ENCODE peak calls at places on chromosomes 13 and 19, in five cellular contexts. One of them, this sample, is unnamed.

GRCh38 chr19:12766051-12766521 is 9.3 kb downstream of the HOOK2 start:
- DNase-seq in mesothelial cell of epicardium: peak
- DNase-seq in NB4: peak
- DNase-seq in left colon: peak
- DNase-seq in stimulated activated CD4-positive, alpha-beta T cell treated with anti-CD3 and anti-CD28 coated beads, Interleukin-15, amount 100 ng/mL, for 1 hour: no peak
- DNase-seq in this sample: peak

GRCh38 chr13:106534844-106535551 is 464 bp downstream of the EFNB2 start:
- DNase-seq in mesothelial cell of epicardium: peak
- DNase-seq in NB4: no peak
- DNase-seq in left colon: peak
- DNase-seq in stimulated activated CD4-positive, alpha-beta T cell treated with anti-CD3 and anti-CD28 coated beads, Interleukin-15, amount 100 ng/mL, for 1 hour: no peak
- DNase-seq in this sample: peak

GRCh38 chr13:112735791-112736190 is 46.0 kb downstream of the ATP11A start:
- DNase-seq in mesothelial cell of epicardium: no peak
- DNase-seq in NB4: no peak
- DNase-seq in stimulated activated CD4-positive, alpha-beta T cell treated with anti-CD3 and anti-CD28 coated beads, Interleukin-15, amount 100 ng/mL, for 1 hour: no peak
- DNase-seq in left colon: no peak
- DNase-seq in this sample: no peak

GRCh38 chr19:14325134-14325533 is 56.1 kb upstream of the ADGRE5 start:
- DNase-seq in stimulated activated CD4-positive, alpha-beta T cell treated with anti-CD3 and anti-CD28 coated beads, Interleukin-15, amount 100 ng/mL, for 1 hour: no peak
- DNase-seq in left colon: no peak
- DNase-seq in NB4: no peak
- DNase-seq in mesothelial cell of epicardium: no peak
- DNase-seq in this sample: no peak

GRCh38 chr13:50593228-50593627 is 250.3 kb downstream of the DLEU7 start:
- DNase-seq in mesothelial cell of epicardium: no peak
- DNase-seq in left colon: no peak
- DNase-seq in NB4: no peak
- DNase-seq in stimulated activated CD4-positive, alpha-beta T cell treated with anti-CD3 and anti-CD28 coated beads, Interleukin-15, amount 100 ng/mL, for 1 hour: no peak
- DNase-seq in this sample: no peak

GRCh38 chr13:101451641-101452040 is 834 bp upstream of the ITGBL1 start:
- DNase-seq in mesothelial cell of epicardium: no peak
- DNase-seq in stimulated activated CD4-positive, alpha-beta T cell treated with anti-CD3 and anti-CD28 coated beads, Interleukin-15, amount 100 ng/mL, for 1 hour: no peak
- DNase-seq in NB4: no peak
- DNase-seq in left colon: no peak
- DNase-seq in this sample: no peak

GRCh38 chr19:39448271-39448670 is 2.9 kb downstream of the SUPT5H start:
- DNase-seq in mesothelial cell of epicardium: no peak
- DNase-seq in stimulated activated CD4-positive, alpha-beta T cell treated with anti-CD3 and anti-CD28 coated beads, Interleukin-15, amount 100 ng/mL, for 1 hour: no peak
- DNase-seq in NB4: peak
- DNase-seq in left colon: no peak
- DNase-seq in this sample: no peak

GRCh38 chr19:2800506-2800905 is 15.2 kb downstream of the THOP1 start:
- DNase-seq in left colon: no peak
- DNase-seq in NB4: no peak
- DNase-seq in stimulated activated CD4-positive, alpha-beta T cell treated with anti-CD3 and anti-CD28 coated beads, Interleukin-15, amount 100 ng/mL, for 1 hour: no peak
- DNase-seq in mesothelial cell of epicardium: no peak
- DNase-seq in this sample: no peak

GRCh38 chr13:109874921-109875454 is 88.6 kb upstream of the IRS2 start:
- DNase-seq in stimulated activated CD4-positive, alpha-beta T cell treated with anti-CD3 and anti-CD28 coated beads, Interleukin-15, amount 100 ng/mL, for 1 hour: no peak
- DNase-seq in left colon: no peak
- DNase-seq in mesothelial cell of epicardium: no peak
- DNase-seq in NB4: no peak
- DNase-seq in this sample: no peak

GRCh38 chr13:46172531-46172991 is 9.4 kb downstream of the LCP1 start:
- DNase-seq in left colon: no peak
- DNase-seq in mesothelial cell of epicardium: no peak
- DNase-seq in NB4: peak
- DNase-seq in stimulated activated CD4-positive, alpha-beta T cell treated with anti-CD3 and anti-CD28 coated beads, Interleukin-15, amount 100 ng/mL, for 1 hour: no peak
- DNase-seq in this sample: no peak

GRCh38 chr19:40718774-40719391 is 2.0 kb downstream of the ITPKC start:
- DNase-seq in left colon: peak
- DNase-seq in NB4: no peak
- DNase-seq in stimulated activated CD4-positive, alpha-beta T cell treated with anti-CD3 and anti-CD28 coated beads, Interleukin-15, amount 100 ng/mL, for 1 hour: no peak
- DNase-seq in mesothelial cell of epicardium: peak
- DNase-seq in this sample: peak

GRCh38 chr13:75437582-75438318 is 44.2 kb downstream of the TBC1D4 start:
- DNase-seq in left colon: no peak
- DNase-seq in mesothelial cell of epicardium: no peak
- DNase-seq in NB4: no peak
- DNase-seq in stimulated activated CD4-positive, alpha-beta T cell treated with anti-CD3 and anti-CD28 coated beads, Interleukin-15, amount 100 ng/mL, for 1 hour: no peak
- DNase-seq in this sample: no peak

GRCh38 chr19:38650180-38650775 is 2.8 kb downstream of the ACTN4 start:
- DNase-seq in NB4: no peak
- DNase-seq in left colon: peak
- DNase-seq in stimulated activated CD4-positive, alpha-beta T cell treated with anti-CD3 and anti-CD28 coated beads, Interleukin-15, amount 100 ng/mL, for 1 hour: no peak
- DNase-seq in mesothelial cell of epicardium: no peak
- DNase-seq in this sample: no peak

GRCh38 chr13:110365876-110366275 is 58.8 kb downstream of the COL4A2 start:
- DNase-seq in stimulated activated CD4-positive, alpha-beta T cell treated with anti-CD3 and anti-CD28 coated beads, Interleukin-15, amount 100 ng/mL, for 1 hour: no peak
- DNase-seq in left colon: no peak
- DNase-seq in NB4: no peak
- DNase-seq in mesothelial cell of epicardium: no peak
- DNase-seq in this sample: no peak

GRCh38 chr13:57063007-57063406 is 77.7 kb upstream of the PRR20A start:
- DNase-seq in left colon: no peak
- DNase-seq in stimulated activated CD4-positive, alpha-beta T cell treated with anti-CD3 and anti-CD28 coated beads, Interleukin-15, amount 100 ng/mL, for 1 hour: no peak
- DNase-seq in mesothelial cell of epicardium: no peak
- DNase-seq in NB4: no peak
- DNase-seq in this sample: no peak

GRCh38 chr13:33072282-33072681 is 56.1 kb downstream of the KL start:
- DNase-seq in NB4: no peak
- DNase-seq in mesothelial cell of epicardium: no peak
- DNase-seq in stimulated activated CD4-positive, alpha-beta T cell treated with anti-CD3 and anti-CD28 coated beads, Interleukin-15, amount 100 ng/mL, for 1 hour: no peak
- DNase-seq in left colon: no peak
- DNase-seq in this sample: no peak

GRCh38 chr19:13887529-13887928 is 10.6 kb downstream of the NANOS3 start:
- DNase-seq in stimulated activated CD4-positive, alpha-beta T cell treated with anti-CD3 and anti-CD28 coated beads, Interleukin-15, amount 100 ng/mL, for 1 hour: no peak
- DNase-seq in NB4: peak
- DNase-seq in left colon: no peak
- DNase-seq in mesothelial cell of epicardium: no peak
- DNase-seq in this sample: no peak

GRCh38 chr19:13804830-13805683 is 9.8 kb downstream of the ZSWIM4 start:
- DNase-seq in left colon: peak
- DNase-seq in NB4: no peak
- DNase-seq in stimulated activated CD4-positive, alpha-beta T cell treated with anti-CD3 and anti-CD28 coated beads, Interleukin-15, amount 100 ng/mL, for 1 hour: no peak
- DNase-seq in mesothelial cell of epicardium: no peak
- DNase-seq in this sample: no peak

GRCh38 chr19:30070970-30071632 is 129.1 kb downstream of the URI1 start:
- DNase-seq in mesothelial cell of epicardium: no peak
- DNase-seq in NB4: no peak
- DNase-seq in stimulated activated CD4-positive, alpha-beta T cell treated with anti-CD3 and anti-CD28 coated beads, Interleukin-15, amount 100 ng/mL, for 1 hour: no peak
- DNase-seq in left colon: no peak
- DNase-seq in this sample: peak

GRCh38 chr19:2969104-2969504 is 8.3 kb upstream of the TLE6 start:
- DNase-seq in mesothelial cell of epicardium: no peak
- DNase-seq in left colon: no peak
- DNase-seq in stimulated activated CD4-positive, alpha-beta T cell treated with anti-CD3 and anti-CD28 coated beads, Interleukin-15, amount 100 ng/mL, for 1 hour: no peak
- DNase-seq in NB4: no peak
- DNase-seq in this sample: no peak

GRCh38 chr13:112732679-112733078 is 42.8 kb downstream of the ATP11A start:
- DNase-seq in NB4: no peak
- DNase-seq in mesothelial cell of epicardium: no peak
- DNase-seq in stimulated activated CD4-positive, alpha-beta T cell treated with anti-CD3 and anti-CD28 coated beads, Interleukin-15, amount 100 ng/mL, for 1 hour: no peak
- DNase-seq in left colon: no peak
- DNase-seq in this sample: no peak

GRCh38 chr19:1026189-1027019 is at the start of gene CNN2:
- DNase-seq in left colon: peak
- DNase-seq in mesothelial cell of epicardium: peak
- DNase-seq in stimulated activated CD4-positive, alpha-beta T cell treated with anti-CD3 and anti-CD28 coated beads, Interleukin-15, amount 100 ng/mL, for 1 hour: peak
- DNase-seq in NB4: peak
- DNase-seq in this sample: peak

GRCh38 chr19:1942934-1943555 is 2.1 kb downstream of the CSNK1G2 start:
- DNase-seq in left colon: no peak
- DNase-seq in stimulated activated CD4-positive, alpha-beta T cell treated with anti-CD3 and anti-CD28 coated beads, Interleukin-15, amount 100 ng/mL, for 1 hour: no peak
- DNase-seq in NB4: no peak
- DNase-seq in mesothelial cell of epicardium: peak
- DNase-seq in this sample: no peak

GRCh38 chr19:50500753-50501151 is 10.2 kb downstream of the JOSD2 start:
- DNase-seq in left colon: no peak
- DNase-seq in stimulated activated CD4-positive, alpha-beta T cell treated with anti-CD3 and anti-CD28 coated beads, Interleukin-15, amount 100 ng/mL, for 1 hour: no peak
- DNase-seq in NB4: no peak
- DNase-seq in mesothelial cell of epicardium: no peak
- DNase-seq in this sample: no peak

This sample was measured in suprapubic skin.